ENCODE peak calls at places on chromosomes 3 and 15, in ten cellular contexts. V, D, E, G, P, Y, O, C, M and H are unnamed samples.

GRCh38 chr3:27141668-27142067 is 227.5 kb downstream of the NEK10 start:
- DNase-seq in Y (no peak), E (no peak), M (no peak), P (no peak), G (peak), V (no peak), D (no peak), C (peak), O (no peak), H (no peak)

GRCh38 chr3:16936233-16936632 is 51.5 kb downstream of the PLCL2 start:
- DNase-seq in P (no peak), E (no peak), C (no peak), V (no peak), D (no peak), Y (no peak), O (no peak), G (no peak), M (no peak), H (no peak)

GRCh38 chr3:132978464-132978863 is 59.7 kb upstream of the TMEM108 start:
- DNase-seq in M (no peak), C (no peak), D (no peak), V (no peak), P (no peak), G (no peak), E (no peak), Y (no peak), O (no peak), H (no peak)

GRCh38 chr15:68259883-68260282 is 17.7 kb upstream of the FEM1B start:
- DNase-seq in P (no peak), O (no peak), V (no peak), M (no peak), C (no peak), D (no peak), E (no peak), G (no peak), Y (no peak), H (no peak)

GRCh38 chr3:142209655-142210054 is 15.7 kb downstream of the GK5 start:
- DNase-seq in D (peak), P (peak), Y (no peak), C (peak), M (no peak), V (no peak), O (no peak), G (peak), E (no peak), H (peak)

GRCh38 chr15:28004143-28005003 is 94.7 kb downstream of the OCA2 start:
- DNase-seq in E (no peak), V (no peak), C (peak), D (no peak), M (no peak), Y (peak), O (no peak), G (no peak), P (no peak), H (no peak)

GRCh38 chr3:71718069-71718468 is 7.1 kb downstream of the EIF4E3 start:
- DNase-seq in O (no peak), G (no peak), P (no peak), V (no peak), Y (no peak), M (no peak), C (no peak), E (no peak), D (no peak), H (no peak)

GRCh38 chr15:49712846-49713450 is 92.1 kb downstream of the DTWD1 start:
- DNase-seq in Y (no peak), P (no peak), V (no peak), E (no peak), M (no peak), C (no peak), O (no peak), G (no peak), D (no peak), H (no peak)

GRCh38 chr15:43274136-43274535 is 7.4 kb upstream of the TGM5 start:
- DNase-seq in D (no peak), C (no peak), E (no peak), Y (no peak), M (no peak), P (no peak), O (no peak), V (peak), G (no peak), H (peak)

GRCh38 chr3:16136042-16136441 is 38.4 kb upstream of the GALNT15 start:
- DNase-seq in O (no peak), Y (no peak), E (no peak), M (no peak), P (no peak), C (peak), D (peak), V (no peak), G (peak), H (no peak)

GRCh38 chr3:160474416-160474838 is 24.8 kb upstream of the TRIM59 start:
- DNase-seq in E (no peak), O (no peak), Y (no peak), V (no peak), M (no peak), G (peak), D (peak), P (no peak), C (peak), H (no peak)

DNA sequence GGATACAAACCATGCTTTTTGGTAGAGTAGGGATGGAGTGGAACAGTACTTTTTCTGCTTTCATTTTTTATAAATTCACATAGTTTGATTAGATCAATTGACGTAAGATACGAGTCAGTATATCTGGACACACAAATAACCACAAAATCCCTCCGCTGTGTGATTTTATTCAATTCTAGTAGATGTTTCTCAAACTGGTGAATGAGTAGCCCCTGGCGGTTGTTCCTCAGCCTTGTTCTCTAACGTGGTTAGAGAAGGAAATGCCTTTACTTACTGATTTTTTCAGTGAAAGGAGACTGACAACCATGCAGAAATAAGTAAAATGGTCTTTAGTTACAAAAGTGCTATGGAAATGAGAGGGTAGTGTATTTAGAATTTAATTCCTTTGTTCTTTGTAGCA is 161.0 kb downstream of the TCF12 start:
- DNase-seq in P (no peak), G (peak), Y (no peak), C (no peak), O (no peak), D (no peak), V (no peak), E (no peak), M (no peak), H (no peak)
- TF ChIP-seq CTCF in P (no peak), G (peak), Y (peak), C (no peak), O (no peak), D (no peak), V (no peak), E (peak), M (no peak), H (no peak)

DNA sequence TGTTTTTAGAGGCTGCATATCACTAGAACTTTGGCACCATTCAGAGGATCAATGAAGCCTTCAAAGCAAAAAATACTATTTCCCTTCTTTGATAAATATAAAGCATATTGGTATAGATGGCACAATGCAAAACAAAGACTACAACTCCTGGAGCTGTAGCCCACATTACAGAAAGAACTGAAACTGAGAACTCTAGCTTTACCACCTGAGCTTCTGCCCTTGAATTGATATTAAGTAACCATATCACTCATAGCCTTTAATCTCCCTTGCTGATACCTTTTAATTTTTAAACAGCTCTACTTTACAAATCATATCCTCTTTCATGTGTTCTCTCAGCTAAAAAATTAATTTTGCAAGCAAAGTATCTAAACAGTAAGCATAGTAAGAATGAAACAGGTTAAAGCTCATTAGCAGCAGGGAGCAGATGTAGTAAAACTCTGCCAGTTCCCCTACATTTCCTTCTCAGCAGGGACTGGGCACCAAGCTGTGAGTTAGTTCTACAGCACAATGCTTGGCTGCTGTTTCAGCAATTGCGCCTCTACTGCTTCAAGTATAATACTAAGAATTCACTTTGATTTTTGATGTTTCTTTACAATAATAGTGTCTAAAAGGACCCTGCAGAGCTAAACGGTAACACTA is 97.9 kb upstream of the NANOGP8 start:
- DNase-seq in G (peak), O (no peak), M (no peak), E (no peak), V (no peak), C (no peak), P (peak), Y (no peak), D (no peak), H (no peak)
- TF ChIP-seq CTCF in G (peak), O (no peak), M (no peak), E (no peak), V (no peak), C (no peak), P (no peak), Y (no peak), D (no peak), H (no peak)

DNA sequence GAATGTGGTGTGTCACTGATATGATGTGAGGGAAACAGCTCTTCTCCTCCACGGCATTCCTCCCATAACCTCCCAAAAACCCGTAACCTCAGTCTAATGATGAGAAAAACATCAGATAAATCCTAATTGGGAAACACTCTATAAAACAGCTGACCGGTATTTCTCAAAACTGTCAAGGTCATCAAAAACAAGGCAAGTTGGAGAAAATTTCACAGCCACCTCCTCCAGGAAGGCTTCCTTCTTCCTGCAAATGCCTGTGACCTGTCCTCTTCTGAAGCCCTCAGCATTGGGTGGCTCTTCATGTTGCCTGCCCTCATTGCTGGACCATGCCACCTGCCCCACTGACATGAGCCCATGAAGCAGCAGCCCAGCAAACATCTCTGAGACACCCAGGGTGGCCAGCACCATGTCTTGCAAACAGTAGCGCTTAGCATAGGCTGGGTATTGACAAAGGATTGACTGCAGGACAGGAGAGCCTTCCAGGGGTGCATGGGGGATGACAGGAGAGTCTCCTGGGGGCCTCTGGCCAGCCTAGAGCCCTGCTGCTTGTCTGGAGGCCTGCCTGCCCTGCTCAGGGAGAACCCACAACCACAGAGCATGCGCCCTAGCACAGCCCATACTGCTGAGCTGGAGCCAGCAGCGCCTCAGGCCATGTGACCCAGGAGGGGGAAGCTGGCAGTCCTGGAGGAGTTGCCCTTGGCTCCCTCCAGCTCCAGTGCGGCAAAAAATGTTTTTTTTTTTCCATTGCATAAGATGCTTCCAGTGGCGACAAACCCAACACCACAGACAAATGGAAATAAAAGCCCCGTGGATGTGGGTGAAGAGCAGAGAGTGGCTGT is 49.7 kb downstream of the XXYLT1 start:
- DNase-seq in Y (no peak), P (peak), G (peak), D (peak), C (no peak), O (no peak), V (no peak), M (no peak), E (no peak), H (no peak)
- TF ChIP-seq CTCF in Y (no peak), P (no peak), G (no peak), D (no peak), C (no peak), O (no peak), V (no peak), M (no peak), E (no peak), H (no peak)

GRCh38 chr15:89127054-89127702 is 38.9 kb downstream of the ABHD2 start:
- DNase-seq in P (no peak), V (no peak), G (no peak), C (peak), M (no peak), Y (no peak), D (no peak), O (no peak), E (no peak), H (no peak)
- TF ChIP-seq CTCF in P (no peak), V (no peak), G (peak), C (peak), M (no peak), Y (no peak), D (no peak), O (no peak), E (no peak), H (no peak)

GRCh38 chr3:148625991-148626390 is 71.7 kb upstream of the AGTR1 start:
- DNase-seq in M (no peak), E (no peak), Y (no peak), G (no peak), P (no peak), O (no peak), V (no peak), D (no peak), C (no peak), H (no peak)

GRCh38 chr3:148629006-148629405 is 68.7 kb upstream of the AGTR1 start:
- DNase-seq in C (no peak), O (no peak), Y (no peak), G (no peak), V (no peak), P (no peak), E (no peak), D (no peak), M (no peak), H (no peak)

GRCh38 chr3:148631124-148631903 is 66.4 kb upstream of the AGTR1 start:
- DNase-seq in O (no peak), P (no peak), E (no peak), V (no peak), G (peak), M (peak), C (peak), D (no peak), Y (no peak), H (no peak)
- TF ChIP-seq CTCF in O (no peak), P (no peak), E (peak), V (peak), G (peak), M (peak), C (peak), D (peak), Y (no peak), H (no peak)